ENCODE peak calls at places on chromosomes 1 and 21, in six cellular contexts. V is ovary, Z is SJSA1, C is K562, G is fibroblast of lung, F is fibroblast of pulmonary artery. P is an unnamed sample.

GRCh38 chr21:44088401-44088780 is 18.8 kb upstream of the PWP2 start:
- DNase-seq in G (no peak), Z (no peak), V (no peak), C (no peak), F (no peak), P (no peak)

GRCh38 chr1:199959033-199959774 is 68.3 kb upstream of the NR5A2 start:
- DNase-seq in Z (no peak), C (peak; percentile 60), F (no peak), G (no peak), V (no peak), P (no peak)

GRCh38 chr1:160367934-160368923 is 1.4 kb downstream of the NHLH1 start:
- DNase-seq in C (peak; percentile 79), G (no peak), V (no peak), Z (no peak), F (no peak), P (no peak)

GRCh38 chr1:33606272-33606671 is 133.8 kb downstream of the ZSCAN20 start:
- DNase-seq in C (no peak), F (no peak), Z (no peak), G (no peak), V (no peak), P (no peak)

GRCh38 chr1:232699814-232700213 is 69.9 kb upstream of the SIPA1L2 start:
- DNase-seq in F (no peak), C (no peak), Z (no peak), G (no peak), V (no peak), P (no peak)

GRCh38 chr1:167322483-167322882 is 101.8 kb downstream of the POU2F1 start:
- DNase-seq in G (no peak), F (no peak), Z (no peak), C (no peak), V (no peak), P (no peak)

GRCh38 chr21:24045775-24046215 is 1561.5 kb downstream of the MRPL39 start:
- DNase-seq in V (peak; percentile 86), C (peak; percentile 10), F (peak; percentile 99), Z (no peak), G (peak; percentile 98), P (peak; percentile 60)

GRCh38 chr1:58089898-58090535 is 456.5 kb downstream of the OMA1 start:
- DNase-seq in C (no peak), F (no peak), Z (no peak), V (no peak), G (no peak), P (no peak)

GRCh38 chr1:232416026-232416568 is 213.8 kb downstream of the SIPA1L2 start:
- DNase-seq in F (no peak), C (no peak), G (no peak), V (no peak), Z (no peak), P (no peak)

GRCh38 chr21:31509108-31510017 is 150.1 kb upstream of the SOD1 start:
- DNase-seq in C (peak; percentile 78), V (no peak), F (peak; percentile 14), G (no peak), Z (peak; percentile 67), P (peak; percentile 67)

GRCh38 chr1:245942861-245943260 is 564.2 kb downstream of the SMYD3 start:
- DNase-seq in G (no peak), F (no peak), C (no peak), Z (no peak), V (no peak), P (no peak)

GRCh38 chr1:158930504-158930903 is 848 bp upstream of the PYHIN1 start:
- DNase-seq in V (no peak), G (no peak), C (no peak), F (no peak), Z (no peak), P (no peak)

GRCh38 chr1:242788771-242789170 is 264.3 kb upstream of the PLD5 start:
- DNase-seq in C (no peak), F (no peak), G (no peak), V (no peak), Z (no peak), P (no peak)

GRCh38 chr1:1086911-1087341 is 12.8 kb upstream of the RNF223 start:
- DNase-seq in F (no peak), G (no peak), V (peak; percentile 26), C (no peak), Z (no peak), P (no peak)

GRCh38 chr1:58768971-58769808 is 14.7 kb downstream of the JUN start:
- DNase-seq in V (peak; percentile 91), F (peak; percentile 78), G (peak; percentile 70), Z (peak; percentile 70), C (peak; percentile 73), P (peak; percentile 58)

GRCh38 chr1:119674835-119675289 is 26.8 kb upstream of the ZNF697 start:
- DNase-seq in V (no peak), G (peak; percentile 44), F (peak; percentile 67), Z (peak; percentile 51), C (peak; percentile 81), P (peak; percentile 69)

GRCh38 chr1:111191496-111191895 is 8.9 kb downstream of the DENND2D start:
- DNase-seq in G (peak; percentile 86), F (peak; percentile 50), Z (no peak), V (no peak), C (no peak), P (no peak)

GRCh38 chr1:3209201-3209600 is 140.2 kb downstream of the PRDM16 start:
- DNase-seq in V (no peak), C (no peak), Z (no peak), G (no peak), F (no peak), P (no peak)

GRCh38 chr21:45358261-45358670 is 46.7 kb upstream of the COL18A1 start:
- DNase-seq in F (no peak), G (no peak), C (no peak), V (no peak), Z (no peak), P (no peak)

GRCh38 chr1:193438312-193438711 is 251.9 kb upstream of the B3GALT2 start:
- DNase-seq in C (no peak), G (no peak), F (no peak), Z (no peak), V (no peak), P (no peak)

GRCh38 chr1:172997941-172998361 is 52.8 kb downstream of the TNFSF18 start:
- DNase-seq in C (no peak), V (no peak), G (no peak), Z (no peak), F (peak; percentile 14), P (no peak)

GRCh38 chr1:247386695-247387094 is 29.3 kb upstream of the NLRP3 start:
- DNase-seq in Z (no peak), V (no peak), F (peak; percentile 60), C (peak; percentile 33), G (peak; percentile 49), P (peak; percentile 54)

GRCh38 chr1:232921416-232921815 is 29.0 kb upstream of the NTPCR start:
- DNase-seq in G (peak; percentile 57), Z (no peak), V (no peak), C (no peak), F (no peak), P (no peak)

GRCh38 chr1:77281491-77282186 is at the start of gene AK5:
- DNase-seq in V (peak; percentile 39), C (no peak), Z (peak; percentile 36), F (peak; percentile 49), G (peak; percentile 44), P (peak; percentile 64)

GRCh38 chr1:116387551-116387950 is 14.5 kb downstream of the ATP1A1 start:
- DNase-seq in G (no peak), F (no peak), V (no peak), C (no peak), Z (no peak), P (no peak)

GRCh38 chr1:66730462-66730861 is 21.8 kb upstream of the DYNLT5 start:
- DNase-seq in V (no peak), Z (no peak), F (no peak), C (no peak), G (no peak), P (no peak)

GRCh38 chr1:57982852-57983251 is 559.0 kb upstream of the DAB1 start:
- DNase-seq in V (no peak), F (no peak), C (no peak), Z (no peak), G (no peak), P (no peak)

GRCh38 chr1:2982615-2983318 is 38.5 kb upstream of the ACTRT2 start:
- DNase-seq in Z (no peak), F (no peak), C (no peak), G (no peak), V (no peak), P (no peak)

DNA sequence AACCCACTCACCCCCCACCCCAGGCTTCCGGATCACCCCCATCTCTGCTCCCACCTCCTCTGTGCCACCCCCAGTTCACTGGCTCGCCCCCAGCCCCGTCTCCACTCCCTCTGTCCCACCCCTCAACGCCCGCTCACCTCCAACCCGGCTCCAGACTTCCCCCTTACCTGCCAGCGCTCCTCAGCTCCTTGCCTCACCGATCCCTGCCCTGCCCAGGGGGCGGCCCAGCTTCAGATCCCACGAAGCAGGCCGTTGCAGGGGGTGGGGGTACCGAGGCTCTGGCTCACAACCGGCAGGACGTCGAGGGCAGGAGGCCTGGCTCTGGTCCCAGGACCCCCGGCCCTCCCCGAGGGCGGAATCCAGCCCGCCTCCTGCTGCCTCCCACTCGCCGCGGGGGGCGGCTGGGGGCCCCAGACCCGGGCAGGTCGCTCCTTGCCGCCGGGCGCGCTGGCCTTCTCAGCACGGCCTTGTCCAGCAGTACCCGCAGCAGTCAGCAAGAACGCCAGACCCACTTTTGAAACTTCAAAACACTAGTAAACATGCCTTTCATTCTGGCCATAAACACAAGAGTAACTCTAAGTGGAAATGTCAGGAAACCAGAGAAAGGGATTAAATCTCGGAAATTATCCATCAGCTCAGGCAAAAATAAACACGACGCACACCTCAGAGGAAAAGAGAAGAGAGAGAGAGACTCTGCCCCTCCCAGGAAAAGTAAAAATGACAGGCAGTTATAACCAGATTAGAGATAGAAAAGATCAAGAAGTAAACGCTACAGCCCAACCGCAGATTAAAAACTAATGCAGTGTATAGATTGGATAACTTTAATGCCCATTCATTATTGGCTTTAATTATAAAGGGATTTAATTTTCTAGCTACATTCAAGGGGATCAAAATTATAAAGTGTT is 998 bp upstream of the FAM89A start:
- DNase-seq in C (no peak), F (no peak), Z (no peak), G (no peak), V (peak; percentile 52), P (no peak)
- H3K4me3 ChIP-seq in C (peak overlapping the region; percentile 75), F (peak overlapping the region; percentile 72), Z (no peak overlapping the region), G (no peak overlapping the region), V (peak overlapping the region; percentile 76), P (no peak overlapping the region)

DNA sequence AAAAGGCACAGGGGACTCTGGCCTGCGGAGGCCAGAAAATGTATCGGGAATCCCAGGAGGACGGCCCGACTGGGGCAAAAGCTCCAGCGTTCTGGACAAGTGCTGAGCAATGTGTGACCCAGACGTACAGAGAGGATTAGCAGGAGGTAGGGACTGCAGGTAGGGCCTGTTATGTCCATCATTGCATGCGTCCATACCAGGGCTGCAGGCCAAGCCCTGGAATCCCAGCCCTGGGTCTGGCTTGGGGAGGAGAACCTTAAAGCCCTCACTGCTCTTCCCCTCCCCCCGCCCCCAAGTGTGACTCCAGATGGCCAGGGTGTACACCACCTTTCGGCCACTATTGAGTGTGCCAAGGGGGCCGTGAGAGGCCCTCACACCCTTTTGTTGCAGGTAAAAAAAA is 2.0 kb downstream of the RNF207 start:
- DNase-seq in G (no peak), C (peak; percentile 51), F (no peak), V (no peak), Z (no peak), P (no peak)
- H3K4me3 ChIP-seq in G (no peak overlapping the region), C (peak overlapping the region; percentile 41), F (no peak overlapping the region), V (no peak overlapping the region), Z (no peak overlapping the region), P (no peak overlapping the region)

GRCh38 chr1:93616996-93617669 is 64.5 kb downstream of the BCAR3 start:
- DNase-seq in C (no peak), Z (no peak), G (no peak), F (peak; percentile 58), V (no peak), P (no peak)
- H3K4me3 ChIP-seq in C (no peak overlapping the region), Z (no peak overlapping the region), G (no peak overlapping the region), F (no peak overlapping the region), V (no peak overlapping the region), P (no peak overlapping the region)

GRCh38 chr1:241423541-241424479 is 66.8 kb upstream of the RGS7 start:
- DNase-seq in Z (no peak), F (peak; percentile 3), G (peak; percentile 62), C (no peak), V (no peak), P (no peak)
- H3K4me3 ChIP-seq in Z (peak overlapping the region; percentile 33), F (peak overlapping the region; percentile 56), G (peak overlapping the region; percentile 52), C (peak overlapping the region; percentile 16), V (peak overlapping the region; percentile 14), P (no peak overlapping the region)

P was measured in NB4.